ENCODE peak calls at places on chromosomes 2 and 18, in nine cellular contexts. S, G, I, Z, H, E, F, O and Y are unnamed samples.
A peak's percentile ranks its signal among the peaks of the same experiment; 100 is the strongest.

GRCh38 chr2:166088634-166089033 is 39.2 kb downstream of the SCN1A start:
- DNase-seq in S (no peak), G (peak; percentile 60), I (no peak), Z (no peak), H (no peak), E (no peak), F (no peak), O (no peak), Y (peak; percentile 33)

GRCh38 chr2:99636432-99637034 is 146.7 kb upstream of the REV1 start:
- DNase-seq in S (no peak), G (no peak), I (peak; percentile 40), Z (no peak), H (no peak), E (no peak), F (no peak), O (no peak), Y (no peak)

GRCh38 chr18:55321268-55322175 is 266.5 kb downstream of the TCF4 start:
- DNase-seq in S (peak; percentile 85), G (peak; percentile 89), I (no peak), Z (peak; percentile 94), H (no peak), E (peak; percentile 78), F (no peak), O (peak; percentile 91), Y (peak; percentile 95)

GRCh38 chr2:152337511-152337903 is 2.5 kb downstream of the FMNL2 start:
- DNase-seq in S (no peak), G (no peak), I (no peak), Z (no peak), H (no peak), E (no peak), F (no peak), O (no peak), Y (no peak)

GRCh38 chr18:5546660-5547059 is 2.9 kb upstream of the EPB41L3 start:
- DNase-seq in S (peak; percentile 41), G (peak; percentile 62), I (no peak), Z (peak; percentile 75), H (no peak), E (peak; percentile 42), F (no peak), O (peak; percentile 72), Y (peak; percentile 56)

GRCh38 chr2:178448968-178449661 is 1.9 kb downstream of the PRKRA start:
- DNase-seq in S (no peak), G (no peak), I (no peak), Z (no peak), H (no peak), E (no peak), F (no peak), O (no peak), Y (no peak)

GRCh38 chr18:36412778-36413177 is 115.3 kb downstream of the FHOD3 start:
- DNase-seq in S (peak; percentile 58), G (no peak), I (no peak), Z (peak; percentile 77), H (no peak), E (no peak), F (no peak), O (peak; percentile 36), Y (no peak)

GRCh38 chr18:73549236-73549635 is 598.4 kb downstream of the FBXO15 start:
- DNase-seq in S (no peak), G (peak; percentile 1), I (no peak), Z (no peak), H (no peak), E (no peak), F (no peak), O (no peak), Y (no peak)

GRCh38 chr2:3423492-3424170 is 44.1 kb downstream of the TRAPPC12 start:
- DNase-seq in S (peak; percentile 79), G (peak; percentile 27), I (peak; percentile 74), Z (peak; percentile 96), H (peak; percentile 27), E (peak; percentile 58), F (peak; percentile 68), O (peak; percentile 63), Y (peak; percentile 52)

GRCh38 chr2:14557921-14558320 is 74.6 kb upstream of the LRATD1 start:
- DNase-seq in S (no peak), G (no peak), I (no peak), Z (no peak), H (no peak), E (no peak), F (no peak), O (no peak), Y (no peak)

GRCh38 chr2:227653419-227653818 is 13.2 kb upstream of the SCYGR5 start:
- DNase-seq in S (no peak), G (peak; percentile 27), I (no peak), Z (no peak), H (no peak), E (no peak), F (no peak), O (no peak), Y (peak; percentile 34)

GRCh38 chr2:127968610-127969339 is 59.1 kb downstream of the SAP130 start:
- DNase-seq in S (no peak), G (no peak), I (no peak), Z (no peak), H (no peak), E (no peak), F (no peak), O (no peak), Y (no peak)

GRCh38 chr2:47354013-47354816 is 48.7 kb upstream of the MSH2 start:
- DNase-seq in S (no peak), G (peak; percentile 37), I (peak; percentile 71), Z (peak; percentile 55), H (no peak), E (no peak), F (no peak), O (no peak), Y (peak; percentile 36)

GRCh38 chr18:24726727-24727539 is 266.5 kb downstream of the HRH4 start:
- DNase-seq in S (peak; percentile 68), G (peak; percentile 86), I (peak; percentile 39), Z (peak; percentile 85), H (peak; percentile 69), E (peak; percentile 75), F (peak; percentile 51), O (peak; percentile 85), Y (peak; percentile 60)

GRCh38 chr2:44768438-44769236 is 172.9 kb upstream of the SIX3 start:
- DNase-seq in S (peak; percentile 46), G (no peak), I (no peak), Z (peak; percentile 77), H (no peak), E (no peak), F (no peak), O (peak; percentile 90), Y (no peak)
- H3K9ac ChIP-seq in S (no peak overlapping the region), G (no peak overlapping the region), I (no peak overlapping the region), Z (no peak overlapping the region), H (no peak overlapping the region), E (peak overlapping the region; percentile 5), F (no peak overlapping the region), O (no peak overlapping the region), Y (no peak overlapping the region)

GRCh38 chr2:84957771-84958134 is 13.2 kb upstream of the KCMF1 start:
- DNase-seq in S (no peak), G (no peak), I (no peak), Z (peak; percentile 61), H (no peak), E (no peak), F (no peak), O (no peak), Y (no peak)
- H3K9ac ChIP-seq in S (peak overlapping the region; percentile 65), G (no peak overlapping the region), I (no peak overlapping the region), Z (peak overlapping the region; percentile 81), H (peak overlapping the region; percentile 63), E (no peak overlapping the region), F (no peak overlapping the region), O (peak overlapping the region; percentile 72), Y (peak overlapping the region; percentile 30)

DNA sequence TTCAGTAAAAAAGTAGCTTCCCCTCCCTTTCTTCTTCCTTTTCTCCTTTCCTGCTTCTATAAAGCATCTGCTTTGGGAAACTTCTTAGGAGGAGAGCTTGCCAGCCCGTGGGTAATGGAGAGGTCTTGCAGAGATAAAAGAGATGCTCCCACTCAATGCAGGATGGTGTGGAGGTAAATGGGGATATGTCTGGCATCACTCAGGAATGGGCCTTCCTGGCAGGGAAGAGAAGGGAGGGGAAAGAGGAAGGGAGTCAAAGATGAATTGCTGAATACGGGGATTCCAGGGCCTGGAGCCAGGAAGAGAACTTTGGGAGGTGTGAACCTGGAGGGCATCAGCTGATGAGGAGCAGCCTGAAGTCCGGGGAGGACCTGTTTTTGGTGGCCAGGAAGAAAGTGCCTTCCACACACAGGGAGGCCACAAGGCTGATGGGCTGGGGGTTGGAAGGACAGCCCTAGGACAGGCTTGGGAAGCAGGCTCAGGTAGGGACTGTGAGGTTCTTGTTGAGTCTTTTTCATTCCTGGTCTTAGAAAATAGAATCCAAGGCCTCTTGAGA is 25.2 kb downstream of the IL1B start:
- DNase-seq in S (no peak), G (no peak), I (no peak), Z (no peak), H (no peak), E (no peak), F (no peak), O (no peak), Y (no peak)
- H3K9ac ChIP-seq in S (no peak overlapping the region), G (no peak overlapping the region), I (no peak overlapping the region), Z (no peak overlapping the region), H (no peak overlapping the region), E (no peak overlapping the region), F (no peak overlapping the region), O (no peak overlapping the region), Y (no peak overlapping the region)

GRCh38 chr18:75208055-75208835 is 694 bp downstream of the PTGR3 start:
- DNase-seq in S (peak; percentile 50), G (peak; percentile 60), I (peak; percentile 22), Z (peak; percentile 82), H (no peak), E (peak; percentile 24), F (peak; percentile 63), O (peak; percentile 65), Y (peak; percentile 65)

GRCh38 chr18:75205760-75206109 is 3.2 kb downstream of the PTGR3 start:
- DNase-seq in S (no peak), G (peak; percentile 54), I (peak; percentile 49), Z (no peak), H (no peak), E (peak; percentile 23), F (no peak), O (peak; percentile 43), Y (no peak)

GRCh38 chr18:75206637-75207297 is 2.2 kb downstream of the PTGR3 start:
- DNase-seq in S (no peak), G (no peak), I (no peak), Z (no peak), H (no peak), E (no peak), F (no peak), O (no peak), Y (no peak)

GRCh38 chr18:75208836-75209128 is 157 bp downstream of the PTGR3 start:
- DNase-seq in S (peak; percentile 44), G (no peak), I (no peak), Z (peak; percentile 75), H (no peak), E (no peak), F (no peak), O (no peak), Y (no peak)

DNA sequence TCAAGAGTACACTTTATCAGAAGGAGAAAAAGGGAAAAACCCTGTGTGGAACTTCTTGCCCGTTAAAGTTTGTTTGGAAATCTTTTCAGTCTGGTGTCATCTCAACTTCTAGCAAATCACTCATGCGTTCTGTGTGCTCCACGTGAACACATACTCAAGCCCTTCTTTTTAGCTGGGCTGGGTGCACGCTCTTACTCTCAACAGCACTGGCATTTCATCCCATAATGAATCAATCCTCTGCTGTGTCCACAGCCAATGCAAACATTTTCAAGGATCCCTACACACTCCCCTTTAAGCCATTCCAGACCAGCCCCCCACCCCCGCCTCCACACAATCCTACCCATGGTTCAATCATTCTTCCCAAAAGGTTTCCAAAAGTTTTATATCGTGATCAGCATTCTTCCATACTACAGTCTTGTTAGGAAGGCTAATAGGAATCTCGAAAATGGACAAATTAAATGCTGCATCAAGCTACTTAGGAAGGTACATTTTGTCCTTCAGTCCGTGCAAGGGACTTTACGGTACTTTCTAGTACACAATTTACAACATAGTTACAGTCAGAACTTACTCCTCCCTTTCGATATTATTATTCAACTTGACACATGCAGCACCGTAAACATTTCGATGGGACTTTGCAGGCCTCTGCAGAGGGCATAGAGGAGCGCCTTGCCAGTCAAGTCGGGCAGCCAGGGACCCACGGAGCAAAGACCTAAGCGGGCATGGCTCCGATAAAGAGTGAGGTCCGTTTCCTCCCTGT is 1.5 kb downstream of the PTGR3 start:
- DNase-seq in S (no peak), G (peak; percentile 73), I (no peak), Z (no peak), H (no peak), E (peak; percentile 18), F (no peak), O (peak; percentile 27), Y (peak; percentile 72)
- H3K9ac ChIP-seq in S (no peak overlapping the region), G (peak overlapping the region; percentile 85), I (peak overlapping the region; percentile 73), Z (no peak overlapping the region), H (peak overlapping the region; percentile 89), E (peak overlapping the region; percentile 89), F (peak overlapping the region; percentile 85), O (no peak overlapping the region), Y (peak overlapping the region; percentile 76)